ENCODE peak calls at places on chromosome 20, in four cellular contexts. H, U, W and Y are unnamed samples.

GRCh38 chr20:44083220-44083933 is 103.6 kb downstream of the JPH2 start:
- DNase-seq in H (no peak), U (peak; percentile 58), W (no peak), Y (no peak)

GRCh38 chr20:10672579-10673127 is 1.1 kb downstream of the JAG1 start:
- DNase-seq in H (peak; percentile 51), U (peak; percentile 67), W (peak; percentile 85), Y (peak; percentile 80)

GRCh38 chr20:43583982-43584432 is 6.7 kb upstream of the IFT52 start:
- DNase-seq in H (no peak), U (peak; percentile 97), W (no peak), Y (no peak)

GRCh38 chr20:1332749-1333300 is 3.9 kb upstream of the SDCBP2 start:
- DNase-seq in H (no peak), U (no peak), W (no peak), Y (no peak)

GRCh38 chr20:36604952-36605308 is 649 bp upstream of the RAB5IF start:
- DNase-seq in H (no peak), U (no peak), W (peak; percentile 57), Y (peak; percentile 43)

GRCh38 chr20:52105573-52106422 is 85.8 kb downstream of the ZFP64 start:
- DNase-seq in H (peak; percentile 97), U (peak; percentile 23), W (no peak), Y (peak; percentile 29)

GRCh38 chr20:24705486-24705885 is 236.1 kb downstream of the SYNDIG1 start:
- DNase-seq in H (no peak), U (no peak), W (no peak), Y (no peak)

GRCh38 chr20:10883166-10883565 is 209.4 kb upstream of the JAG1 start:
- DNase-seq in H (no peak), U (no peak), W (no peak), Y (no peak)

GRCh38 chr20:1721687-1722512 is 64.3 kb upstream of the SIRPG start:
- DNase-seq in H (peak; percentile 67), U (no peak), W (no peak), Y (no peak)

DNA sequence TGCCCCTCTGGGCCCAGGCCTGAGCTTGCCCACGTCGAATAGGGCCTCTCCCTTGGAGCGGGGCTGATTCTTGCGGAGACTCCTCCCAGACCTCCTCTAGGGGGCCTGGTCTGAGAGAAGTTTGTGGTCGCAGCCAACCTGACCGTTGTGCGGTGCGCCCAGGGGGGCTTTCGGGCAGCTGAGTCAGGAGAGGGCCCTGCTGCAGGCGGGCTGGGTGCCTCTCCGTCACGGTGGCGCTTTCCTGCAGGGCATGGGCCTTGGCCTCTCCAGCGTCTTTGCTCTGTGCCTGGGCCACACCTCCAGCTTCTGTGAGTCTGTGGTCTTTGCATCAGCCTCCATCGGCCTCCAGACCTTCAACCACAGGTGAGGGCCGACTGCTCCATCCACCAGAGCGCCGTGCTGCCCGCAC is 12.9 kb downstream of the SLC17A9 start:
- DNase-seq in H (no peak), U (no peak), W (no peak), Y (no peak)
- TF ChIP-seq CTCF in H (no peak), U (no peak), W (no peak), Y (no peak)

GRCh38 chr20:48921168-48921882 is at the start of gene ARFGEF2:
- DNase-seq in H (peak; percentile 93), U (peak; percentile 87), W (peak; percentile 95), Y (peak; percentile 96)
- TF ChIP-seq CTCF in H (no peak), U (peak; percentile 7), W (peak; percentile 21), Y (peak; percentile 10)

GRCh38 chr20:18628330-18628941 is 40.6 kb downstream of the DTD1 start:
- DNase-seq in H (peak; percentile 80), U (no peak), W (peak; percentile 61), Y (peak; percentile 59)

GRCh38 chr20:18633411-18633810 is 45.6 kb downstream of the DTD1 start:
- DNase-seq in H (no peak), U (no peak), W (no peak), Y (no peak)

GRCh38 chr20:18634501-18634900 is 46.6 kb downstream of the DTD1 start:
- DNase-seq in H (no peak), U (no peak), W (no peak), Y (no peak)

GRCh38 chr20:18637296-18637695 is 49.4 kb downstream of the DTD1 start:
- DNase-seq in H (no peak), U (no peak), W (no peak), Y (no peak)

DNA sequence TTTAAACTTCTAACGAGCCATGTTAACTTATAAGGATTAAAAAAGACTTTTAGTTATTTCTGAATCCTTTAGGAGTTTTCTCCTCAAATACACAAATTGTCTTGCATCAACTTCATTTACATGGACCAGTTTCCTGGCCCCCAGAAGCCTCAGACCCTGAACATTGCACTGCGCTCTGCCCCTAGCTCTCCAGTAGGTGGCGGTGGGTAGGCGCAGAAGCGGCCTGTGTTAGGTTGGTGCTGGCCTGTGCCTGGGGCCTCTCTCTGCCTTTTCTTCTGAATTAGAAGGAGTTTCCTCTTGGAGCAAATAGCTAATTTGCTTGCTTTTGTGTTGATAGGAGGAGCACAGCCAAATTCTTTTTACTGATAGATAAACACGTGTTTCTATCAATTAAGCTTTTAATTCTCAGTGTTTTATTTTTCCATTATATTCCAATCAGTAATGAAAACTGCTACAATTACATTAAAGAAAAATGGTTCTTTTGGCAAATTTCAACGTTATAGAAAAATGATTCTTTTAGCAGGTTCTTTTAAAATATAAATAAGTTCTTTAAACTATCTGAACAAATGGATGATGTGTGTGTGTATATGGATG is 44.4 kb downstream of the DTD1 start:
- DNase-seq in H (peak; percentile 81), U (peak; percentile 59), W (peak; percentile 63), Y (peak; percentile 69)
- TF ChIP-seq CTCF in H (peak; percentile 86), U (peak; percentile 94), W (peak; percentile 78), Y (peak; percentile 78)

GRCh38 chr20:22746957-22747356 is 162.6 kb upstream of the FOXA2 start:
- DNase-seq in H (no peak), U (no peak), W (no peak), Y (no peak)

GRCh38 chr20:22743426-22743825 is 159.1 kb upstream of the FOXA2 start:
- DNase-seq in H (no peak), U (no peak), W (no peak), Y (no peak)

GRCh38 chr20:22744341-22745193 is 160.2 kb upstream of the FOXA2 start:
- DNase-seq in H (no peak), U (no peak), W (no peak), Y (no peak)

GRCh38 chr20:22740829-22741228 is 156.5 kb upstream of the FOXA2 start:
- DNase-seq in H (no peak), U (no peak), W (no peak), Y (no peak)

DNA sequence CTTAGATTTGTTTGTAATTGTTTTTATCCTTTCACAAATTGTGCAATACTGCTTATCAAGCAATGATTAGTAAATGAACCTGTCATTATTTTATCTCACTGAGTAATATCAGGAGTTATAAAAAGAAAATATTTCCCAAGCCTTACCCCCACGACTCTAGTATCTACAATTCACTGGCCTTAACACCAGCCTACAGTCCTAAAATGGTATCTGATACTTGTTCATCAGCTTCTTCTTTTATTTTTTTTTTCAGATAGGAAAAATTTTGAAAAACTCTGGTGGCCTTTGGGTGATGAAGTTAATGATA is 160.8 kb upstream of the FOXA2 start:
- DNase-seq in H (no peak), U (no peak), W (no peak), Y (no peak)
- TF ChIP-seq CTCF in H (no peak), U (no peak), W (no peak), Y (no peak)

GRCh38 chr20:57142667-57143066 is 123.8 kb downstream of the BMP7 start:
- DNase-seq in H (no peak), U (no peak), W (no peak), Y (no peak)
- TF ChIP-seq CTCF in H (no peak), U (no peak), W (no peak), Y (no peak)